ENCODE peak calls at places on chromosome 21, in five cellular contexts. One of them, this sample, is unnamed.

GRCh38 chr21:45769239-45769758 is 125.8 kb downstream of the PCBP3 start:
- DNase-seq in upper lobe of right lung: no peak
- DNase-seq in endothelial cell: no peak
- DNase-seq in T-helper 2 cell: no peak
- DNase-seq in left ventricle myocardium inferior: no peak
- DNase-seq in this sample: no peak

GRCh38 chr21:42309753-42310213 is 5.4 kb downstream of the TFF3 start:
- DNase-seq in upper lobe of right lung: peak
- DNase-seq in endothelial cell: peak
- DNase-seq in T-helper 2 cell: peak
- DNase-seq in left ventricle myocardium inferior: peak
- DNase-seq in this sample: peak

GRCh38 chr21:43659136-43660000 is at the start of the genes HSF2BP and RRP1B:
- DNase-seq in upper lobe of right lung: peak
- DNase-seq in endothelial cell: peak
- DNase-seq in T-helper 2 cell: peak
- DNase-seq in left ventricle myocardium inferior: peak
- DNase-seq in this sample: peak

GRCh38 chr21:24456358-24456757 is 1150.9 kb downstream of the MRPL39 start:
- DNase-seq in upper lobe of right lung: no peak
- DNase-seq in endothelial cell: no peak
- DNase-seq in T-helper 2 cell: no peak
- DNase-seq in left ventricle myocardium inferior: no peak
- DNase-seq in this sample: no peak

GRCh38 chr21:29436143-29436542 is 137.4 kb downstream of the BACH1 start:
- DNase-seq in upper lobe of right lung: no peak
- DNase-seq in endothelial cell: no peak
- DNase-seq in T-helper 2 cell: no peak
- DNase-seq in left ventricle myocardium inferior: peak
- DNase-seq in this sample: no peak

GRCh38 chr21:25670726-25671125 is 31.7 kb downstream of the JAM2 start:
- DNase-seq in upper lobe of right lung: no peak
- DNase-seq in endothelial cell: no peak
- DNase-seq in T-helper 2 cell: no peak
- DNase-seq in left ventricle myocardium inferior: no peak
- DNase-seq in this sample: no peak

GRCh38 chr21:44932366-44933181 is 7.3 kb upstream of the SLX9 start:
- DNase-seq in upper lobe of right lung: peak
- DNase-seq in endothelial cell: peak
- DNase-seq in T-helper 2 cell: peak
- DNase-seq in left ventricle myocardium inferior: peak
- DNase-seq in this sample: no peak

GRCh38 chr21:31923756-31924155 is 50.9 kb downstream of the HUNK start:
- DNase-seq in upper lobe of right lung: no peak
- DNase-seq in endothelial cell: no peak
- DNase-seq in T-helper 2 cell: no peak
- DNase-seq in left ventricle myocardium inferior: no peak
- DNase-seq in this sample: no peak

GRCh38 chr21:44643911-44644310 is 2.3 kb upstream of the KRTAP10-11 start:
- DNase-seq in upper lobe of right lung: no peak
- DNase-seq in endothelial cell: no peak
- DNase-seq in T-helper 2 cell: no peak
- DNase-seq in left ventricle myocardium inferior: no peak
- DNase-seq in this sample: no peak

This sample was measured in ovary.